ENCODE peak calls at places on chromosome 12, in four cellular contexts. J is endothelial cell of umbilical vein, Z is psoas muscle, V is uterus. M is an unnamed sample. For H3K27me3, the result is how much of the 10 kb centered on the place peaks cover.

GRCh38 chr12:107145397-107145796 is 52.0 kb upstream of the CRY1 start:
- DNase-seq in J (no peak), Z (no peak), V (no peak), M (no peak)

GRCh38 chr12:51362747-51363342 is 16.4 kb upstream of the CELA1 start:
- DNase-seq in J (no peak), Z (no peak), V (no peak), M (no peak)

GRCh38 chr12:48388430-48388829 is 37.7 kb upstream of the ZNF641 start:
- DNase-seq in J (peak), Z (no peak), V (no peak), M (no peak)

GRCh38 chr12:13293086-13293485 is 96.6 kb downstream of the EMP1 start:
- DNase-seq in J (no peak), Z (no peak), V (no peak), M (no peak)

GRCh38 chr12:138898-139534 is 72.4 kb downstream of the IQSEC3 start:
- DNase-seq in J (no peak), Z (no peak), V (no peak), M (no peak)

GRCh38 chr12:106978035-106978800 is 8.7 kb downstream of the MTERF2 start:
- DNase-seq in J (no peak), Z (peak), V (peak), M (no peak)

GRCh38 chr12:124952801-124953200 is 36.1 kb downstream of the DHX37 start:
- DNase-seq in J (no peak), Z (no peak), V (no peak), M (no peak)

GRCh38 chr12:29796823-29797263 is 13.1 kb upstream of the TMTC1 start:
- DNase-seq in J (peak), Z (no peak), V (peak), M (peak)

GRCh38 chr12:43675048-43675904 is 83.3 kb downstream of the PUS7L start:
- DNase-seq in J (no peak), Z (no peak), V (no peak), M (no peak)

GRCh38 chr12:13102481-13103195 is 829 bp downstream of the GSG1 start:
- DNase-seq in J (no peak), Z (no peak), V (no peak), M (no peak)

GRCh38 chr12:59651230-59651920 is 55.5 kb downstream of the SLC16A7 start:
- DNase-seq in J (peak), Z (no peak), V (no peak), M (no peak)

GRCh38 chr12:89685363-89685972 is 23.2 kb downstream of the ATP2B1 start:
- DNase-seq in J (no peak), Z (no peak), V (no peak), M (no peak)

GRCh38 chr12:115413626-115414025 is 729.7 kb upstream of the TBX3 start:
- DNase-seq in J (no peak), Z (no peak), V (no peak), M (no peak)

GRCh38 chr12:107311682-107312081 is 218.3 kb upstream of the CRY1 start:
- DNase-seq in J (no peak), Z (no peak), V (no peak), M (no peak)

GRCh38 chr12:49583361-49584094 is 15.6 kb upstream of the MCRS1 start:
- DNase-seq in J (no peak), Z (no peak), V (no peak), M (no peak)

GRCh38 chr12:108609535-108610335 is 11.9 kb upstream of the TMEM119 start:
- DNase-seq in J (no peak), Z (peak), V (peak), M (peak)

GRCh38 chr12:48005750-48006021 is 1.4 kb upstream of the COL2A1 start:
- DNase-seq in J (no peak), Z (no peak), V (no peak), M (no peak)

GRCh38 chr12:93852067-93852466 is 174.9 kb downstream of the CRADD start:
- DNase-seq in J (no peak), Z (no peak), V (no peak), M (no peak)

GRCh38 chr12:116735951-116736599 is 1.8 kb downstream of the SPRING1 start:
- DNase-seq in J (no peak), Z (no peak), V (no peak), M (no peak)

GRCh38 chr12:112870267-112870980 is 36.3 kb upstream of the OAS1 start:
- DNase-seq in J (no peak), Z (no peak), V (no peak), M (no peak)

GRCh38 chr12:110073049-110073831 is 24.9 kb upstream of the C12orf76 start:
- DNase-seq in J (peak), Z (peak), V (peak), M (no peak)

GRCh38 chr12:55931317-55931779 is 386 bp downstream of the DGKA start:
- DNase-seq in J (peak), Z (peak), V (peak), M (peak)

GRCh38 chr12:125056306-125056705 is 8.9 kb upstream of the AACS start:
- DNase-seq in J (no peak), Z (no peak), V (no peak), M (no peak)

GRCh38 chr12:66688836-66689439 is 10.1 kb upstream of the GRIP1 start:
- DNase-seq in J (peak), Z (no peak), V (no peak), M (no peak)

GRCh38 chr12:3086729-3087323 is 9.6 kb downstream of the TSPAN9 start:
- DNase-seq in J (no peak), Z (no peak), V (no peak), M (no peak)

GRCh38 chr12:108605000-108605689 is 7.3 kb upstream of the TMEM119 start:
- DNase-seq in J (no peak), Z (no peak), V (no peak), M (no peak)

GRCh38 chr12:131089526-131090253 is 136.0 kb downstream of the ADGRD1 start:
- DNase-seq in J (no peak), Z (no peak), V (peak), M (no peak)

GRCh38 chr12:101325590-101325989 is 45.7 kb downstream of the UTP20 start:
- DNase-seq in J (no peak), Z (no peak), V (no peak), M (no peak)

GRCh38 chr12:87155616-87156015 is 873.6 kb downstream of the C12orf50 start:
- DNase-seq in J (no peak), Z (no peak), V (no peak), M (no peak)

DNA sequence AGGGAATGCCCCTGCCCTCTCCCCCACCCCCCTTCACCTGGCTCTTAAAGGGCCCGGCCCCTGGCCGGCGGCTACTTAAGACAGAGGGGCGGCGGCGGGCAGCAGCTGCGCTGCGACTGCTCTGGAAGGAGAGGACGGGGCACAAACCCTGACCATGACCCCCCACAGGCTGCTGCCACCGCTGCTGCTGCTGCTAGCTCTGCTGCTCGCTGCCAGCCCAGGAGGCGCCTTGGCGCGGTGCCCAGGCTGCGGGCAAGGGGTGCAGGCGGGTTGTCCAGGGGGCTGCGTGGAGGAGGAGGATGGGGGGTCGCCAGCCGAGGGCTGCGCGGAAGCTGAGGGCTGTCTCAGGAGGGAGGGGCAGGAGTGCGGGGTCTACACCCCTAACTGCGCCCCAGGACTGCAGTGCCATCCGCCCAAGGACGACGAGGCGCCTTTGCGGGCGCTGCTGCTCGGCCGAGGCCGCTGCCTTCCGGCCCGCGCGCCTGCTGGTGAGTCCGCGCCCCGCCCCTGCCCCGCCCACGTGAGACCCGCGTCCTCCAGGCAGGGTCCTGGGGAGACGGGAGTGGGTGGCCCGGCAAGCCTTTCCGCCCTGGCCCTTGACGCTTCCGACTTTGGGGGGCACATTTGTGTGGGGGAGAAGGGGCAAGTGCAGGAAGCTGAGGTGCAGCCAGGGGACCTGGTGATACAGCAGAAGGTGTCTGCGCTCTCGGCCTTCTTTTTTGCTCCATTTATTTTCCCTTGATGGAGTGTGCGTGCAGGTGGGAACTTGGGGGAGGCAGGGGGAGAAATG is at the start of gene IGFBP6:
- DNase-seq in J (peak), Z (peak), V (peak), M (peak)
- TF ChIP-seq CTCF in J (no peak), Z (no peak), V (peak), M (peak)

GRCh38 chr12:111201495-111202236 is 167.2 kb downstream of the PHETA1 start:
- DNase-seq in J (no peak), Z (no peak), V (no peak), M (no peak)
- H3K27me3 ChIP-seq in J (under half), Z (under half), V (under half), M (under half)

GRCh38 chr12:24045816-24046257 is 96.4 kb upstream of the SOX5 start:
- DNase-seq in J (peak), Z (no peak), V (no peak), M (peak)
- H3K27ac ChIP-seq in J (peak), Z (no peak), V (no peak), M (peak)

GRCh38 chr12:69130064-69130463 is 109.3 kb upstream of the CPSF6 start:
- DNase-seq in J (no peak), Z (no peak), V (no peak), M (no peak)
- TF ChIP-seq CTCF in J (no peak), Z (no peak), V (no peak), M (no peak)

GRCh38 chr12:57732726-57733593 is 5.6 kb downstream of the AGAP2 start:
- DNase-seq in J (no peak), Z (no peak), V (no peak), M (no peak)
- H3K27me3 ChIP-seq in J (half or more), Z (under half), V (under half), M (under half)

GRCh38 chr12:64794305-64794704 is 30.1 kb upstream of the TBC1D30 start:
- DNase-seq in J (no peak), Z (no peak), V (no peak), M (no peak)
- H3K27ac ChIP-seq in J (no peak), Z (no peak), V (no peak), M (no peak)

GRCh38 chr12:123860369-123860768 is 98.3 kb downstream of the DNAH10 start:
- DNase-seq in J (no peak), Z (no peak), V (no peak), M (no peak)
- TF ChIP-seq CTCF in J (no peak), Z (no peak), V (no peak), M (no peak)

GRCh38 chr12:53751336-53752191 is at the start of gene CISTR:
- DNase-seq in J (no peak), Z (peak), V (no peak), M (no peak)
- H3K27me3 ChIP-seq in J (half or more), Z (under half), V (under half), M (half or more)

DNA sequence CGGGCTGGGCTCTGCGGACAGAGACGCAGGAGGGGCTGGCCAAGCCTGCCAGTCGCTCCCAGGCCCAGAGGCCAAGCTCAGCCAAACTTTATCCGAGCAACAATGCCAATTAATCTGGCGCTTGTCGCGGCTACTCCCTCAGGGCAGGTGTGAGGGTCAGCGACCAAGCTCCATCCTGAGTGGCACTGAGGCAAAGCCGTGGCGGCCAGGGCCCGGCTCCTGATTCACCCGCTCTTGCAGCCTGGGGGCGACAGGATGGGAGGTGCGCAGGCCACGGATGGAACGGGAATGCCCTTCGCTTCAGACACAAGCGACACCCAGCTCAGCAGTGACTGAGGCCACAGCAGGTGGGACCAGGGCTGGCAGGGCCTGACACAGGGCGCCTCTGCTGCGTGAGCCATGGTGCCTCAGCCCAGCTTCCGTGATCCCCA is 44.1 kb downstream of the GALNT9 start:
- DNase-seq in J (no peak), Z (no peak), V (no peak), M (no peak)
- H3K27ac ChIP-seq in J (no peak), Z (no peak), V (no peak), M (no peak)